ENCODE peak calls at places on chromosome 5, in nine cellular contexts. J is tibial artery; S is endodermal cell; I is left lung; N is CD8-positive, alpha-beta memory T cell; R is transverse colon; B is PC-3; V is Peyer's patch; D is psoas muscle. E is an unnamed sample.

GRCh38 chr5:111775224-111775623 is 18.2 kb upstream of the NREP start:
- DNase-seq in J (no peak), S (no peak), I (no peak), N (no peak), R (no peak), B (no peak), V (no peak), D (no peak), E (no peak)

GRCh38 chr5:158711927-158712529 is 387.7 kb downstream of the EBF1 start:
- DNase-seq in J (no peak), S (no peak), I (peak; percentile 63), N (no peak), R (no peak), B (no peak), V (no peak), D (no peak), E (no peak)

GRCh38 chr5:10761842-10762165 is 770 bp upstream of the DAP start:
- DNase-seq in J (no peak), S (no peak), I (no peak), N (no peak), R (no peak), B (no peak), V (no peak), D (no peak), E (no peak)

GRCh38 chr5:67404261-67405100 is 207.9 kb upstream of the CD180 start:
- DNase-seq in J (no peak), S (no peak), I (no peak), N (no peak), R (no peak), B (peak; percentile 57), V (no peak), D (no peak), E (no peak)

GRCh38 chr5:43207601-43208000 is 15.6 kb downstream of the NIM1K start:
- DNase-seq in J (no peak), S (no peak), I (no peak), N (no peak), R (no peak), B (peak; percentile 66), V (no peak), D (no peak), E (no peak)

GRCh38 chr5:81283976-81284375 is 17.4 kb upstream of the ZCCHC9 start:
- DNase-seq in J (no peak), S (no peak), I (no peak), N (no peak), R (no peak), B (no peak), V (no peak), D (no peak), E (no peak)

GRCh38 chr5:68027519-68027918 is 188.0 kb upstream of the PIK3R1 start:
- DNase-seq in J (no peak), S (no peak), I (no peak), N (no peak), R (no peak), B (no peak), V (no peak), D (no peak), E (no peak)

GRCh38 chr5:138685052-138685755 is 68.0 kb upstream of the CTNNA1 start:
- DNase-seq in J (no peak), S (no peak), I (no peak), N (no peak), R (no peak), B (no peak), V (no peak), D (no peak), E (no peak)

GRCh38 chr5:42953061-42953460 is 87.1 kb downstream of the ANXA2R start:
- DNase-seq in J (no peak), S (no peak), I (no peak), N (no peak), R (no peak), B (no peak), V (no peak), D (no peak), E (no peak)

GRCh38 chr5:78753093-78753531 is 104.5 kb upstream of the LHFPL2 start:
- DNase-seq in J (no peak), S (no peak), I (no peak), N (no peak), R (no peak), B (no peak), V (no peak), D (no peak), E (no peak)

GRCh38 chr5:73393606-73394489 is 54.7 kb downstream of the FOXD1 start:
- DNase-seq in J (no peak), S (no peak), I (no peak), N (no peak), R (no peak), B (peak; percentile 22), V (no peak), D (no peak), E (no peak)

GRCh38 chr5:90803891-90804290 is 245.3 kb downstream of the ADGRV1 start:
- DNase-seq in J (no peak), S (no peak), I (no peak), N (no peak), R (no peak), B (no peak), V (no peak), D (no peak), E (no peak)

GRCh38 chr5:94968507-94969095 is 316.3 kb downstream of the MCTP1 start:
- DNase-seq in J (no peak), S (peak; percentile 64), I (no peak), N (no peak), R (no peak), B (peak; percentile 79), V (no peak), D (no peak), E (no peak)

GRCh38 chr5:94972268-94972667 is 312.6 kb downstream of the MCTP1 start:
- DNase-seq in J (no peak), S (no peak), I (no peak), N (no peak), R (no peak), B (no peak), V (no peak), D (no peak), E (no peak)

GRCh38 chr5:94969174-94969573 is 315.7 kb downstream of the MCTP1 start:
- DNase-seq in J (no peak), S (no peak), I (no peak), N (no peak), R (no peak), B (peak; percentile 51), V (no peak), D (no peak), E (no peak)

GRCh38 chr5:94967525-94967924 is 317.4 kb downstream of the MCTP1 start:
- DNase-seq in J (no peak), S (no peak), I (no peak), N (no peak), R (no peak), B (no peak), V (no peak), D (no peak), E (no peak)
- H3K4me1 ChIP-seq in J (no peaks in the 10 kb centered on the region), S (no peaks in the 10 kb centered on the region), I (no peaks in the 10 kb centered on the region), N (no peaks in the 10 kb centered on the region), R (no peaks in the 10 kb centered on the region), B (no peaks in the 10 kb centered on the region), V (no peaks in the 10 kb centered on the region), D (no peaks in the 10 kb centered on the region), E (no peaks in the 10 kb centered on the region)

GRCh38 chr5:65478336-65478735 is 3.4 kb downstream of the ADAMTS6 start:
- DNase-seq in J (no peak), S (no peak), I (no peak), N (no peak), R (no peak), B (no peak), V (no peak), D (no peak), E (no peak)

GRCh38 chr5:65481171-65481575 is 547 bp downstream of the ADAMTS6 start:
- DNase-seq in J (no peak), S (no peak), I (no peak), N (no peak), R (no peak), B (no peak), V (no peak), D (no peak), E (no peak)

GRCh38 chr5:65480306-65480865 is 1.3 kb downstream of the ADAMTS6 start:
- DNase-seq in J (peak; percentile 93), S (peak; percentile 51), I (no peak), N (peak; percentile 10), R (peak; percentile 76), B (peak; percentile 43), V (peak; percentile 60), D (peak; percentile 83), E (peak; percentile 87)

GRCh38 chr5:65481635-65482271 is at the start of gene ADAMTS6:
- DNase-seq in J (peak; percentile 96), S (peak; percentile 88), I (peak; percentile 87), N (peak; percentile 67), R (peak; percentile 85), B (peak; percentile 59), V (peak; percentile 67), D (peak; percentile 92), E (peak; percentile 74)

DNA sequence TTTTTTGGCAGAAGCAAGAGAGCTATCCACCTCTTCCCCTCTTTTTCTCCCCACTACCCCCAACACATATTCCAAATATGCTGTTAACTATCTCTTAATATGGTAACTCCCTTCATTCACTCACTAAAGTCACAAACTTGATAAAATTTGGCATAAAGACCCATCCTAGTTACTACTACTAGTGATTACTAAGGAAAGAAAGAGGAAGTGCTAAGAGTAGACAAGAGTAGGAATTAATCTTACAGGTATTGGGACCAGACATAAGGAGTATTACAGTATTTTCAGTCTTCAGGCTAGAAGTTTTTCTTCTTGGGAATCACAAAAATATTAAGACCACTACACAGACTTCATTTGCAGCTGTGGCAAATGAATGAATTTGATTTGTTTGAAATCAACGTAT is 2.2 kb downstream of the ADAMTS6 start:
- DNase-seq in J (no peak), S (no peak), I (no peak), N (no peak), R (no peak), B (no peak), V (no peak), D (no peak), E (no peak)
- H3K4me3 ChIP-seq in J (peak overlapping the region; percentile 67), S (no peak overlapping the region), I (no peak overlapping the region), N (no peak overlapping the region), R (no peak overlapping the region), B (peak overlapping the region; percentile 79), V (peak overlapping the region; percentile 59), D (peak overlapping the region; percentile 67), E (peak overlapping the region; percentile 61)

DNA sequence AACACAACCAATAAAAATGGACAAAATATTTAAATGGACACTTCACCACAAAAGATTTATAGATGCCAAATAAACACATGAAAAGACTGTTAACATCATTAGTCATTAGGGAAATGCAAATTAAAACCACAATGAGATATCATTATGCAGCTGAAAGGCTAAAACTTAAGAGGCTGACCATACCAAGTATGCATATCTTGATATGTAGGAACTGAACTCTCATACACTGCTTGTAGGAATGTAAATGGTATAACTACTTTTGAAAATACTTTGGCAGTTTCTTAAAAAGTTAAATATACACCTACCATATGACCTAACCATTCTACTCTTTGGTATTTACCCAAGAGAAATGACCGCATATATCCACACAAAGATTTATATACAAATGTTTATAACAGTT is 13.6 kb upstream of the ADAMTS12 start:
- DNase-seq in J (no peak), S (no peak), I (no peak), N (no peak), R (no peak), B (no peak), V (no peak), D (no peak), E (no peak)
- H3K9me3 ChIP-seq in J (peaks cover 20% of the 10 kb centered on the region), S (peaks cover 45% of the 10 kb centered on the region), I (no peaks in the 10 kb centered on the region), N (no peaks in the 10 kb centered on the region), R (peaks cover 16% of the 10 kb centered on the region), B (peaks cover 20% of the 10 kb centered on the region), V (peaks cover 10% of the 10 kb centered on the region), D (peaks cover 12% of the 10 kb centered on the region), E (peaks cover 19% of the 10 kb centered on the region)

DNA sequence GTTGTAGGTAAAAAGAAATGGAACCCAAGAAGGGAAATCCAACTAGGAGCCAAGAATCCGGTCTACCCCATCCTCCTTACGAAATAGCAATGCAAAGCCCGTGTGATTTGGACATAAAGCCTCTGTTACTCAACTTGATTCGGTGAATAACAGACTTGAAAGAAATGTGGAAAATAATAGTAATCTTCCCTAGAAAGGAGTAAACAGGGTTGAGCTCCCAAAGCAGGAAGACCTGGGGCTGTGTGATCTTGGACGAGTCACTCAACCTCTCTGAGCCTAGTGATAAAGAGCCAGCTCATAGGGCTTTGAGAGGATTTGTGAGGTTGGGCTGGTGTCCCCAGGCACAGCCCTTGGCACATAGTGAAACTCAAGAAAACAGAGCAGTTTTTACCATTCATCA is 42.7 kb upstream of the IL17B start:
- DNase-seq in J (no peak), S (no peak), I (no peak), N (no peak), R (no peak), B (no peak), V (no peak), D (no peak), E (no peak)
- H3K4me1 ChIP-seq in J (peaks cover 73% of the 10 kb centered on the region), S (peaks cover 12% of the 10 kb centered on the region), I (peaks cover 38% of the 10 kb centered on the region), N (peaks cover 6% of the 10 kb centered on the region), R (peaks cover 19% of the 10 kb centered on the region), B (no peaks in the 10 kb centered on the region), V (no peaks in the 10 kb centered on the region), D (peaks cover 10% of the 10 kb centered on the region), E (peaks cover 25% of the 10 kb centered on the region)